ENCODE peak calls at places on chromosomes 7 and 10, in five cellular contexts. One of them, this sample, is unnamed.
A peak's percentile ranks its signal among the peaks of the same experiment; 100 is the strongest.

GRCh38 chr7:4182605-4183300 is 499.3 kb upstream of the FOXK1 start:
- DNase-seq in T-helper 22 cell: no peak
- DNase-seq in activated naive CD4-positive, alpha-beta T cell treated with anti-CD3 and anti-CD28 coated beads, Interleukin-2, amount 10 ng/mL, durations not matched to agents 7 days and 5 days: no peak
- DNase-seq in upper lobe of left lung: no peak
- DNase-seq in stimulated activated CD8-positive, alpha-beta memory T cell treated with anti-CD3 and anti-CD28 coated beads, Interleukin-15, amount 100 ng/mL, for 24 hours: no peak
- DNase-seq in this sample: no peak

GRCh38 chr10:71671983-71672535 is 47.5 kb downstream of the C10orf105 start:
- DNase-seq in T-helper 22 cell: no peak
- DNase-seq in activated naive CD4-positive, alpha-beta T cell treated with anti-CD3 and anti-CD28 coated beads, Interleukin-2, amount 10 ng/mL, durations not matched to agents 7 days and 5 days: no peak
- DNase-seq in upper lobe of left lung: no peak
- DNase-seq in stimulated activated CD8-positive, alpha-beta memory T cell treated with anti-CD3 and anti-CD28 coated beads, Interleukin-15, amount 100 ng/mL, for 24 hours: no peak
- DNase-seq in this sample: no peak

GRCh38 chr10:79230563-79231249 is 116.6 kb upstream of the PPIF start:
- DNase-seq in T-helper 22 cell: no peak
- DNase-seq in activated naive CD4-positive, alpha-beta T cell treated with anti-CD3 and anti-CD28 coated beads, Interleukin-2, amount 10 ng/mL, durations not matched to agents 7 days and 5 days: no peak
- DNase-seq in upper lobe of left lung: no peak
- DNase-seq in stimulated activated CD8-positive, alpha-beta memory T cell treated with anti-CD3 and anti-CD28 coated beads, Interleukin-15, amount 100 ng/mL, for 24 hours: no peak
- DNase-seq in this sample: no peak

GRCh38 chr10:62093863-62094291 is 174.8 kb downstream of the RTKN2 start:
- DNase-seq in T-helper 22 cell: no peak
- DNase-seq in activated naive CD4-positive, alpha-beta T cell treated with anti-CD3 and anti-CD28 coated beads, Interleukin-2, amount 10 ng/mL, durations not matched to agents 7 days and 5 days: no peak
- DNase-seq in upper lobe of left lung: no peak
- DNase-seq in stimulated activated CD8-positive, alpha-beta memory T cell treated with anti-CD3 and anti-CD28 coated beads, Interleukin-15, amount 100 ng/mL, for 24 hours: no peak
- DNase-seq in this sample: no peak

GRCh38 chr10:70560511-70560931 is 42.0 kb downstream of the PRF1 start:
- DNase-seq in T-helper 22 cell: no peak
- DNase-seq in activated naive CD4-positive, alpha-beta T cell treated with anti-CD3 and anti-CD28 coated beads, Interleukin-2, amount 10 ng/mL, durations not matched to agents 7 days and 5 days: no peak
- DNase-seq in upper lobe of left lung: no peak
- DNase-seq in stimulated activated CD8-positive, alpha-beta memory T cell treated with anti-CD3 and anti-CD28 coated beads, Interleukin-15, amount 100 ng/mL, for 24 hours: no peak
- DNase-seq in this sample: no peak

GRCh38 chr7:25857376-25858067 is 294.5 kb upstream of the NFE2L3 start:
- DNase-seq in T-helper 22 cell: no peak
- DNase-seq in activated naive CD4-positive, alpha-beta T cell treated with anti-CD3 and anti-CD28 coated beads, Interleukin-2, amount 10 ng/mL, durations not matched to agents 7 days and 5 days: no peak
- DNase-seq in upper lobe of left lung: no peak
- DNase-seq in stimulated activated CD8-positive, alpha-beta memory T cell treated with anti-CD3 and anti-CD28 coated beads, Interleukin-15, amount 100 ng/mL, for 24 hours: no peak
- DNase-seq in this sample: no peak

GRCh38 chr7:6575246-6576023 is 1.8 kb upstream of the ZDHHC4 start:
- DNase-seq in T-helper 22 cell: no peak
- DNase-seq in activated naive CD4-positive, alpha-beta T cell treated with anti-CD3 and anti-CD28 coated beads, Interleukin-2, amount 10 ng/mL, durations not matched to agents 7 days and 5 days: no peak
- DNase-seq in upper lobe of left lung: no peak
- DNase-seq in stimulated activated CD8-positive, alpha-beta memory T cell treated with anti-CD3 and anti-CD28 coated beads, Interleukin-15, amount 100 ng/mL, for 24 hours: no peak
- DNase-seq in this sample: no peak

GRCh38 chr7:33070277-33070676 is 7.7 kb upstream of the NT5C3A start:
- DNase-seq in T-helper 22 cell: no peak
- DNase-seq in activated naive CD4-positive, alpha-beta T cell treated with anti-CD3 and anti-CD28 coated beads, Interleukin-2, amount 10 ng/mL, durations not matched to agents 7 days and 5 days: no peak
- DNase-seq in upper lobe of left lung: no peak
- DNase-seq in stimulated activated CD8-positive, alpha-beta memory T cell treated with anti-CD3 and anti-CD28 coated beads, Interleukin-15, amount 100 ng/mL, for 24 hours: no peak
- DNase-seq in this sample: no peak

GRCh38 chr10:97928897-97929296 is 79.3 kb downstream of the GOLGA7B start:
- DNase-seq in T-helper 22 cell: no peak
- DNase-seq in activated naive CD4-positive, alpha-beta T cell treated with anti-CD3 and anti-CD28 coated beads, Interleukin-2, amount 10 ng/mL, durations not matched to agents 7 days and 5 days: no peak
- DNase-seq in upper lobe of left lung: no peak
- DNase-seq in stimulated activated CD8-positive, alpha-beta memory T cell treated with anti-CD3 and anti-CD28 coated beads, Interleukin-15, amount 100 ng/mL, for 24 hours: no peak
- DNase-seq in this sample: no peak

GRCh38 chr10:94879214-94879613 is 59.2 kb upstream of the CYP2C9 start:
- DNase-seq in T-helper 22 cell: no peak
- DNase-seq in activated naive CD4-positive, alpha-beta T cell treated with anti-CD3 and anti-CD28 coated beads, Interleukin-2, amount 10 ng/mL, durations not matched to agents 7 days and 5 days: no peak
- DNase-seq in upper lobe of left lung: no peak
- DNase-seq in stimulated activated CD8-positive, alpha-beta memory T cell treated with anti-CD3 and anti-CD28 coated beads, Interleukin-15, amount 100 ng/mL, for 24 hours: no peak
- DNase-seq in this sample: no peak

GRCh38 chr10:24041030-24041429 is 167.9 kb upstream of the KIAA1217 start:
- DNase-seq in T-helper 22 cell: no peak
- DNase-seq in activated naive CD4-positive, alpha-beta T cell treated with anti-CD3 and anti-CD28 coated beads, Interleukin-2, amount 10 ng/mL, durations not matched to agents 7 days and 5 days: no peak
- DNase-seq in upper lobe of left lung: no peak
- DNase-seq in stimulated activated CD8-positive, alpha-beta memory T cell treated with anti-CD3 and anti-CD28 coated beads, Interleukin-15, amount 100 ng/mL, for 24 hours: no peak
- DNase-seq in this sample: no peak

GRCh38 chr7:114825423-114825951 is 96.4 kb upstream of the MDFIC start:
- DNase-seq in T-helper 22 cell: no peak
- DNase-seq in activated naive CD4-positive, alpha-beta T cell treated with anti-CD3 and anti-CD28 coated beads, Interleukin-2, amount 10 ng/mL, durations not matched to agents 7 days and 5 days: peak; percentile 44
- DNase-seq in upper lobe of left lung: no peak
- DNase-seq in stimulated activated CD8-positive, alpha-beta memory T cell treated with anti-CD3 and anti-CD28 coated beads, Interleukin-15, amount 100 ng/mL, for 24 hours: no peak
- DNase-seq in this sample: no peak

GRCh38 chr10:132632091-132632561 is 94.5 kb downstream of the INPP5A start:
- DNase-seq in T-helper 22 cell: no peak
- DNase-seq in activated naive CD4-positive, alpha-beta T cell treated with anti-CD3 and anti-CD28 coated beads, Interleukin-2, amount 10 ng/mL, durations not matched to agents 7 days and 5 days: no peak
- DNase-seq in upper lobe of left lung: no peak
- DNase-seq in stimulated activated CD8-positive, alpha-beta memory T cell treated with anti-CD3 and anti-CD28 coated beads, Interleukin-15, amount 100 ng/mL, for 24 hours: no peak
- DNase-seq in this sample: no peak

GRCh38 chr7:103687272-103687671 is 241.3 kb upstream of the SLC26A5 start:
- DNase-seq in T-helper 22 cell: no peak
- DNase-seq in activated naive CD4-positive, alpha-beta T cell treated with anti-CD3 and anti-CD28 coated beads, Interleukin-2, amount 10 ng/mL, durations not matched to agents 7 days and 5 days: no peak
- DNase-seq in upper lobe of left lung: no peak
- DNase-seq in stimulated activated CD8-positive, alpha-beta memory T cell treated with anti-CD3 and anti-CD28 coated beads, Interleukin-15, amount 100 ng/mL, for 24 hours: no peak
- DNase-seq in this sample: no peak

GRCh38 chr7:7750571-7751242 is 32.3 kb upstream of the RPA3 start:
- DNase-seq in T-helper 22 cell: no peak
- DNase-seq in activated naive CD4-positive, alpha-beta T cell treated with anti-CD3 and anti-CD28 coated beads, Interleukin-2, amount 10 ng/mL, durations not matched to agents 7 days and 5 days: no peak
- DNase-seq in upper lobe of left lung: no peak
- DNase-seq in stimulated activated CD8-positive, alpha-beta memory T cell treated with anti-CD3 and anti-CD28 coated beads, Interleukin-15, amount 100 ng/mL, for 24 hours: no peak
- DNase-seq in this sample: no peak

GRCh38 chr7:114656471-114656870 is 241.9 kb downstream of the FOXP2 start:
- DNase-seq in T-helper 22 cell: no peak
- DNase-seq in activated naive CD4-positive, alpha-beta T cell treated with anti-CD3 and anti-CD28 coated beads, Interleukin-2, amount 10 ng/mL, durations not matched to agents 7 days and 5 days: no peak
- DNase-seq in upper lobe of left lung: no peak
- DNase-seq in stimulated activated CD8-positive, alpha-beta memory T cell treated with anti-CD3 and anti-CD28 coated beads, Interleukin-15, amount 100 ng/mL, for 24 hours: no peak
- DNase-seq in this sample: no peak

GRCh38 chr7:47231081-47231480 is 350.8 kb downstream of the TNS3 start:
- DNase-seq in T-helper 22 cell: no peak
- DNase-seq in activated naive CD4-positive, alpha-beta T cell treated with anti-CD3 and anti-CD28 coated beads, Interleukin-2, amount 10 ng/mL, durations not matched to agents 7 days and 5 days: no peak
- DNase-seq in upper lobe of left lung: no peak
- DNase-seq in stimulated activated CD8-positive, alpha-beta memory T cell treated with anti-CD3 and anti-CD28 coated beads, Interleukin-15, amount 100 ng/mL, for 24 hours: no peak
- DNase-seq in this sample: no peak

GRCh38 chr10:118723467-118723866 is 31.3 kb downstream of the CACUL1 start:
- DNase-seq in T-helper 22 cell: no peak
- DNase-seq in activated naive CD4-positive, alpha-beta T cell treated with anti-CD3 and anti-CD28 coated beads, Interleukin-2, amount 10 ng/mL, durations not matched to agents 7 days and 5 days: no peak
- DNase-seq in upper lobe of left lung: no peak
- DNase-seq in stimulated activated CD8-positive, alpha-beta memory T cell treated with anti-CD3 and anti-CD28 coated beads, Interleukin-15, amount 100 ng/mL, for 24 hours: no peak
- DNase-seq in this sample: no peak

GRCh38 chr10:129523723-129524316 is 56.8 kb downstream of the MGMT start:
- DNase-seq in T-helper 22 cell: no peak
- DNase-seq in activated naive CD4-positive, alpha-beta T cell treated with anti-CD3 and anti-CD28 coated beads, Interleukin-2, amount 10 ng/mL, durations not matched to agents 7 days and 5 days: no peak
- DNase-seq in upper lobe of left lung: no peak
- DNase-seq in stimulated activated CD8-positive, alpha-beta memory T cell treated with anti-CD3 and anti-CD28 coated beads, Interleukin-15, amount 100 ng/mL, for 24 hours: no peak
- DNase-seq in this sample: no peak

GRCh38 chr7:98465022-98465421 is 64.1 kb upstream of the BAIAP2L1 start:
- DNase-seq in T-helper 22 cell: no peak
- DNase-seq in activated naive CD4-positive, alpha-beta T cell treated with anti-CD3 and anti-CD28 coated beads, Interleukin-2, amount 10 ng/mL, durations not matched to agents 7 days and 5 days: no peak
- DNase-seq in upper lobe of left lung: no peak
- DNase-seq in stimulated activated CD8-positive, alpha-beta memory T cell treated with anti-CD3 and anti-CD28 coated beads, Interleukin-15, amount 100 ng/mL, for 24 hours: no peak
- DNase-seq in this sample: no peak

GRCh38 chr7:129797224-129797789 is 155.5 kb downstream of the UBE2H start:
- DNase-seq in T-helper 22 cell: no peak
- DNase-seq in activated naive CD4-positive, alpha-beta T cell treated with anti-CD3 and anti-CD28 coated beads, Interleukin-2, amount 10 ng/mL, durations not matched to agents 7 days and 5 days: no peak
- DNase-seq in upper lobe of left lung: no peak
- DNase-seq in stimulated activated CD8-positive, alpha-beta memory T cell treated with anti-CD3 and anti-CD28 coated beads, Interleukin-15, amount 100 ng/mL, for 24 hours: no peak
- DNase-seq in this sample: no peak

GRCh38 chr10:72719941-72720592 is 28.1 kb downstream of the MCU start:
- DNase-seq in T-helper 22 cell: no peak
- DNase-seq in activated naive CD4-positive, alpha-beta T cell treated with anti-CD3 and anti-CD28 coated beads, Interleukin-2, amount 10 ng/mL, durations not matched to agents 7 days and 5 days: no peak
- DNase-seq in upper lobe of left lung: no peak
- DNase-seq in stimulated activated CD8-positive, alpha-beta memory T cell treated with anti-CD3 and anti-CD28 coated beads, Interleukin-15, amount 100 ng/mL, for 24 hours: no peak
- DNase-seq in this sample: no peak

GRCh38 chr7:69610675-69611037 is 12.4 kb downstream of the AUTS2 start:
- DNase-seq in T-helper 22 cell: no peak
- DNase-seq in activated naive CD4-positive, alpha-beta T cell treated with anti-CD3 and anti-CD28 coated beads, Interleukin-2, amount 10 ng/mL, durations not matched to agents 7 days and 5 days: no peak
- DNase-seq in upper lobe of left lung: no peak
- DNase-seq in stimulated activated CD8-positive, alpha-beta memory T cell treated with anti-CD3 and anti-CD28 coated beads, Interleukin-15, amount 100 ng/mL, for 24 hours: no peak
- DNase-seq in this sample: no peak

GRCh38 chr10:89210794-89211425 is 3.8 kb upstream of the CH25H start:
- DNase-seq in T-helper 22 cell: no peak
- DNase-seq in activated naive CD4-positive, alpha-beta T cell treated with anti-CD3 and anti-CD28 coated beads, Interleukin-2, amount 10 ng/mL, durations not matched to agents 7 days and 5 days: no peak
- DNase-seq in upper lobe of left lung: no peak
- DNase-seq in stimulated activated CD8-positive, alpha-beta memory T cell treated with anti-CD3 and anti-CD28 coated beads, Interleukin-15, amount 100 ng/mL, for 24 hours: no peak
- DNase-seq in this sample: no peak

GRCh38 chr7:98286093-98286525 is 4.6 kb downstream of the BRI3 start:
- DNase-seq in T-helper 22 cell: no peak
- DNase-seq in activated naive CD4-positive, alpha-beta T cell treated with anti-CD3 and anti-CD28 coated beads, Interleukin-2, amount 10 ng/mL, durations not matched to agents 7 days and 5 days: no peak
- DNase-seq in upper lobe of left lung: peak; percentile 76
- DNase-seq in stimulated activated CD8-positive, alpha-beta memory T cell treated with anti-CD3 and anti-CD28 coated beads, Interleukin-15, amount 100 ng/mL, for 24 hours: no peak
- DNase-seq in this sample: no peak

GRCh38 chr10:103668351-103669242 is 175.1 kb downstream of the NEURL1 start:
- DNase-seq in T-helper 22 cell: no peak
- DNase-seq in activated naive CD4-positive, alpha-beta T cell treated with anti-CD3 and anti-CD28 coated beads, Interleukin-2, amount 10 ng/mL, durations not matched to agents 7 days and 5 days: peak; percentile 32
- DNase-seq in upper lobe of left lung: peak; percentile 92
- DNase-seq in stimulated activated CD8-positive, alpha-beta memory T cell treated with anti-CD3 and anti-CD28 coated beads, Interleukin-15, amount 100 ng/mL, for 24 hours: no peak
- DNase-seq in this sample: no peak

GRCh38 chr10:69451784-69452251 is 553 bp downstream of the TSPAN15 start:
- DNase-seq in T-helper 22 cell: no peak
- DNase-seq in activated naive CD4-positive, alpha-beta T cell treated with anti-CD3 and anti-CD28 coated beads, Interleukin-2, amount 10 ng/mL, durations not matched to agents 7 days and 5 days: peak; percentile 32
- DNase-seq in upper lobe of left lung: peak; percentile 92
- DNase-seq in stimulated activated CD8-positive, alpha-beta memory T cell treated with anti-CD3 and anti-CD28 coated beads, Interleukin-15, amount 100 ng/mL, for 24 hours: no peak
- DNase-seq in this sample: no peak

GRCh38 chr7:27269455-27269854 is 26.9 kb downstream of the EVX1 start:
- DNase-seq in T-helper 22 cell: no peak
- DNase-seq in activated naive CD4-positive, alpha-beta T cell treated with anti-CD3 and anti-CD28 coated beads, Interleukin-2, amount 10 ng/mL, durations not matched to agents 7 days and 5 days: no peak
- DNase-seq in upper lobe of left lung: no peak
- DNase-seq in stimulated activated CD8-positive, alpha-beta memory T cell treated with anti-CD3 and anti-CD28 coated beads, Interleukin-15, amount 100 ng/mL, for 24 hours: no peak
- DNase-seq in this sample: no peak

GRCh38 chr10:45001382-45002148 is 842 bp downstream of the ZNF22 start:
- DNase-seq in T-helper 22 cell: no peak
- DNase-seq in activated naive CD4-positive, alpha-beta T cell treated with anti-CD3 and anti-CD28 coated beads, Interleukin-2, amount 10 ng/mL, durations not matched to agents 7 days and 5 days: peak; percentile 67
- DNase-seq in upper lobe of left lung: no peak
- DNase-seq in stimulated activated CD8-positive, alpha-beta memory T cell treated with anti-CD3 and anti-CD28 coated beads, Interleukin-15, amount 100 ng/mL, for 24 hours: no peak
- DNase-seq in this sample: peak; percentile 29

GRCh38 chr10:35172574-35172973 is 45.9 kb downstream of the CREM start:
- DNase-seq in T-helper 22 cell: no peak
- DNase-seq in activated naive CD4-positive, alpha-beta T cell treated with anti-CD3 and anti-CD28 coated beads, Interleukin-2, amount 10 ng/mL, durations not matched to agents 7 days and 5 days: no peak
- DNase-seq in upper lobe of left lung: no peak
- DNase-seq in stimulated activated CD8-positive, alpha-beta memory T cell treated with anti-CD3 and anti-CD28 coated beads, Interleukin-15, amount 100 ng/mL, for 24 hours: no peak
- DNase-seq in this sample: no peak

This sample was measured in T-helper 17 cell.